ENCODE peak calls at places on chromosomes 1 and 21, in eight cellular contexts. O is HCT116; X is NCI-H1105; S is NCI-H2029; E is activated CD8-positive, alpha-beta memory T cell treated with anti-CD3 and anti-CD28 coated beads, Interleukin-2, amount 50 U/mL, for 48 hours; M is CD8-positive, alpha-beta T cell; P is NCI-H774; B is trophoblast cell. C is an unnamed sample.

GRCh38 chr1:198121058-198121829 is 35.6 kb upstream of the NEK7 start:
- DNase-seq in M (no peak), S (no peak), B (peak; percentile 52), P (no peak), E (no peak), O (peak; percentile 24), X (no peak), C (no peak)

GRCh38 chr1:226425431-226426031 is 17.6 kb upstream of the PARP1 start:
- DNase-seq in B (no peak), X (no peak), S (no peak), E (peak; percentile 67), P (no peak), O (no peak), M (peak; percentile 46), C (no peak)

GRCh38 chr1:113928129-113928949 is 785 bp upstream of the HIPK1 start:
- DNase-seq in P (no peak), O (no peak), S (no peak), X (no peak), E (no peak), B (no peak), M (no peak), C (no peak)

GRCh38 chr1:101996830-101997485 is at the start of gene OLFM3:
- DNase-seq in E (no peak), P (peak; percentile 44), X (peak; percentile 59), B (peak; percentile 8), M (no peak), S (no peak), O (no peak), C (no peak)

GRCh38 chr1:167722870-167723251 is 1.1 kb downstream of the MPZL1 start:
- DNase-seq in X (no peak), S (no peak), P (no peak), B (no peak), O (no peak), M (no peak), E (no peak), C (no peak)

GRCh38 chr1:111110197-111110899 is 29.5 kb downstream of the DRAM2 start:
- DNase-seq in P (peak; percentile 59), M (no peak), E (no peak), O (no peak), X (no peak), S (peak; percentile 62), B (no peak), C (no peak)

GRCh38 chr1:1997561-1997960 is 6.0 kb downstream of the CFAP74 start:
- DNase-seq in M (no peak), O (no peak), S (no peak), X (no peak), E (no peak), P (no peak), B (no peak), C (no peak)

GRCh38 chr1:99137546-99138206 is 126.6 kb upstream of the PLPPR4 start:
- DNase-seq in X (no peak), P (no peak), M (no peak), S (no peak), B (no peak), O (no peak), E (no peak), C (no peak)

GRCh38 chr1:100894622-100895539 is at the start of gene EXTL2:
- DNase-seq in P (peak; percentile 86), M (peak; percentile 48), X (peak; percentile 96), B (peak; percentile 85), S (peak; percentile 89), O (peak; percentile 86), E (peak; percentile 82), C (no peak)

GRCh38 chr1:162680419-162681126 is 48.3 kb downstream of the DDR2 start:
- DNase-seq in X (no peak), P (no peak), S (no peak), O (no peak), B (no peak), E (no peak), M (no peak), C (no peak)

GRCh38 chr1:10631121-10631810 is 156.5 kb downstream of the PEX14 start:
- DNase-seq in E (no peak), S (no peak), P (no peak), B (no peak), X (no peak), O (no peak), M (no peak), C (no peak)

GRCh38 chr1:170198584-170198983 is 52.8 kb downstream of the NTMT2 start:
- DNase-seq in M (no peak), S (no peak), O (no peak), X (no peak), B (no peak), E (no peak), P (no peak), C (no peak)

GRCh38 chr1:170707959-170708666 is 44.2 kb downstream of the PRRX1 start:
- DNase-seq in M (no peak), B (no peak), P (no peak), X (no peak), E (no peak), S (no peak), O (peak; percentile 98), C (peak; percentile 62)

GRCh38 chr1:235409045-235409820 is 42.0 kb downstream of the TBCE start:
- DNase-seq in S (no peak), X (no peak), O (no peak), P (no peak), B (no peak), M (no peak), E (no peak), C (no peak)

GRCh38 chr21:44012474-44013379 is 618 bp downstream of the TRAPPC10 start:
- DNase-seq in B (peak; percentile 44), S (peak; percentile 24), E (peak; percentile 95), X (peak; percentile 45), M (peak; percentile 89), P (no peak), O (no peak), C (no peak)

GRCh38 chr1:32780005-32780404 is 37.2 kb downstream of the YARS1 start:
- DNase-seq in P (no peak), X (no peak), B (no peak), O (no peak), M (no peak), S (no peak), E (no peak), C (no peak)

GRCh38 chr1:194873328-194873923 is 1687.0 kb upstream of the B3GALT2 start:
- DNase-seq in M (no peak), B (peak; percentile 10), E (no peak), O (peak; percentile 18), X (no peak), P (no peak), S (no peak), C (no peak)

GRCh38 chr1:107262472-107263286 is 121.8 kb downstream of the NTNG1 start:
- DNase-seq in O (no peak), X (no peak), M (no peak), P (no peak), B (no peak), E (no peak), S (no peak), C (no peak)

GRCh38 chr1:166145496-166145895 is 21.3 kb downstream of the FAM78B start:
- DNase-seq in O (no peak), E (no peak), P (no peak), X (no peak), S (no peak), B (no peak), M (no peak), C (no peak)

GRCh38 chr1:59310527-59310926 is 13.6 kb downstream of the FGGY start:
- DNase-seq in X (no peak), B (no peak), M (no peak), S (no peak), O (no peak), E (no peak), P (no peak), C (no peak)

GRCh38 chr1:88731475-88731874 is 47.4 kb downstream of the PKN2 start:
- DNase-seq in X (peak; percentile 67), B (no peak), M (no peak), O (no peak), E (no peak), S (peak; percentile 67), P (peak; percentile 31), C (peak; percentile 56)

GRCh38 chr1:153841463-153841994 is 66.3 kb downstream of the SLC27A3 start:
- DNase-seq in E (no peak), P (no peak), B (no peak), S (no peak), X (no peak), O (no peak), M (no peak), C (no peak)

GRCh38 chr1:156876281-156876680 is 15.6 kb downstream of the NTRK1 start:
- DNase-seq in M (no peak), X (no peak), E (no peak), O (no peak), S (no peak), P (no peak), B (no peak), C (no peak)

GRCh38 chr21:43771698-43772367 is 4.3 kb downstream of the CSTB start:
- DNase-seq in E (no peak), S (no peak), M (no peak), P (no peak), X (no peak), O (no peak), B (no peak), C (no peak)

GRCh38 chr1:220806408-220806807 is 19.7 kb downstream of the MTARC1 start:
- DNase-seq in S (no peak), X (no peak), M (no peak), B (no peak), P (no peak), E (no peak), O (no peak), C (no peak)

GRCh38 chr1:116943438-116943837 is 33.7 kb downstream of the PTGFRN start:
- DNase-seq in S (no peak), B (no peak), O (no peak), X (no peak), P (no peak), E (no peak), M (no peak), C (no peak)

GRCh38 chr1:110916274-110916668 is 43.3 kb downstream of the CD53 start:
- DNase-seq in O (no peak), M (no peak), B (no peak), E (no peak), X (no peak), S (no peak), P (no peak), C (no peak)

GRCh38 chr1:117237701-117238413 is 27.1 kb upstream of the VTCN1 start:
- DNase-seq in B (no peak), E (no peak), M (no peak), S (no peak), X (no peak), O (no peak), P (no peak), C (no peak)

GRCh38 chr1:198788561-198789064 is 149.8 kb downstream of the PTPRC start:
- DNase-seq in O (no peak), E (no peak), P (no peak), M (peak; percentile 13), X (no peak), S (no peak), B (peak; percentile 29), C (no peak)

GRCh38 chr1:205370780-205371179 is 14.1 kb upstream of the KLHDC8A start:
- DNase-seq in B (no peak), P (peak; percentile 48), S (peak; percentile 65), E (no peak), X (peak; percentile 14), M (no peak), O (no peak), C (no peak)

C was measured in smooth muscle cell of the brain vasculature.